ENCODE peak calls at places on chromosomes 5 and 9, in nine cellular contexts. M is prostate gland; O is body of pancreas; N is esophagus squamous epithelium; D is heart left ventricle; U is fibroblast of lung; I is CD8-positive, alpha-beta T cell; C is upper lobe of left lung; B is tibial artery. L is an unnamed sample.

GRCh38 chr9:79817469-79818004 is 245.8 kb downstream of the TLE4 start:
- DNase-seq in B (peak; percentile 47), D (no peak), O (no peak), U (no peak), N (no peak), M (no peak), C (no peak), I (no peak), L (peak; percentile 45)

GRCh38 chr5:3595102-3595961 is at the start of gene IRX1:
- DNase-seq in N (no peak), U (no peak), B (no peak), M (no peak), O (no peak), I (no peak), C (peak; percentile 61), D (no peak), L (peak; percentile 88)

GRCh38 chr9:18869725-18870124 is 163.3 kb downstream of the SAXO1 start:
- DNase-seq in M (no peak), U (no peak), D (no peak), I (no peak), O (no peak), C (no peak), N (no peak), B (no peak), L (no peak)

GRCh38 chr9:79609468-79610018 is 37.8 kb downstream of the TLE4 start:
- DNase-seq in C (no peak), U (no peak), O (no peak), I (no peak), M (no peak), D (no peak), B (no peak), N (no peak), L (no peak)

GRCh38 chr5:88884435-88884877 is 1.5 kb upstream of the MEF2C start:
- DNase-seq in I (no peak), C (no peak), M (no peak), B (no peak), O (no peak), U (peak; percentile 22), N (no peak), D (no peak), L (no peak)

GRCh38 chr9:87684627-87685204 is 41.2 kb upstream of the CTSL start:
- DNase-seq in M (peak; percentile 62), C (peak; percentile 56), B (no peak), U (peak; percentile 46), D (no peak), O (peak; percentile 80), N (no peak), I (no peak), L (peak; percentile 90)

GRCh38 chr9:81827616-81828296 is 100.5 kb upstream of the SPATA31D4 start:
- DNase-seq in D (no peak), N (no peak), U (no peak), B (no peak), C (no peak), I (no peak), O (no peak), M (no peak), L (no peak)

GRCh38 chr5:131491749-131492148 is 143.3 kb downstream of the RAPGEF6 start:
- DNase-seq in U (no peak), D (no peak), B (no peak), M (no peak), C (no peak), I (no peak), N (no peak), O (no peak), L (no peak)

GRCh38 chr9:134188421-134189166 is 24.2 kb upstream of the RNU6ATAC start:
- DNase-seq in U (no peak), I (no peak), M (no peak), C (peak; percentile 10), O (peak; percentile 13), D (peak; percentile 16), N (no peak), B (peak; percentile 11), L (peak; percentile 43)

GRCh38 chr5:135208555-135209494 is 174.8 kb upstream of the PITX1 start:
- DNase-seq in B (peak; percentile 55), M (no peak), O (no peak), N (no peak), I (no peak), U (peak; percentile 98), D (no peak), C (no peak), L (peak; percentile 74)

GRCh38 chr9:98960409-98960808 is 16.7 kb downstream of the COL15A1 start:
- DNase-seq in U (no peak), O (no peak), I (no peak), D (no peak), B (no peak), M (no peak), C (no peak), N (no peak), L (no peak)

GRCh38 chr5:181171782-181172181 is 24.4 kb downstream of the OR2V2 start:
- DNase-seq in U (no peak), M (no peak), I (no peak), D (no peak), N (no peak), B (no peak), C (no peak), O (no peak), L (no peak)

GRCh38 chr5:181170996-181171395 is 23.6 kb downstream of the OR2V2 start:
- DNase-seq in U (no peak), N (no peak), B (no peak), C (no peak), O (no peak), I (no peak), M (no peak), D (no peak), L (no peak)

GRCh38 chr5:181173420-181174342 is 26.3 kb downstream of the OR2V2 start:
- DNase-seq in O (no peak), B (no peak), U (no peak), N (no peak), I (peak; percentile 58), D (no peak), M (no peak), C (no peak), L (peak; percentile 95)

GRCh38 chr5:181170237-181170830 is 22.9 kb downstream of the OR2V2 start:
- DNase-seq in I (no peak), U (no peak), N (no peak), M (no peak), C (no peak), B (no peak), D (peak; percentile 14), O (no peak), L (no peak)

DNA sequence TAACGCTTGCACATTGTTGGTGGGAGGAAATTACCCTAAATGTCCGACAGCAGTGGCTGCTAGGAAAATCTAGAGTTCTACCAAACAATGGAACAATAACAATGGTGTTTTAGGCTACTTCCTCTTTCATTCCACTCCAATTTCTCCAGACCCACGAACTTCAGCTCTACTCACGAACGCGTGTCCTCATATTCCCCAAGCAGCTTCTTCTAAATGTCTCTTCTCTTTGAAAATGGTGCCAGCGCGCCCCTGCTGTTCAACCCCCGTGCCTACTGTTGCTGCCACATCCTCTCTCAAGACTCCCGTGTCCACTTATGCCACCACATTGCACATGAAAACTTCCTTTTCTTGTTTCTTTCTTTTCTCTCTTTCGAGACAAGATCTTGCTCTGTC is 25.6 kb downstream of the OR2V2 start:
- DNase-seq in I (no peak), U (no peak), M (no peak), D (no peak), N (no peak), O (no peak), B (peak; percentile 37), C (no peak), L (no peak)
- TF ChIP-seq CTCF in I (no peak), U (no peak), M (no peak), D (no peak), N (no peak), O (no peak), B (no peak), C (no peak), L (peak; percentile 37)

DNA sequence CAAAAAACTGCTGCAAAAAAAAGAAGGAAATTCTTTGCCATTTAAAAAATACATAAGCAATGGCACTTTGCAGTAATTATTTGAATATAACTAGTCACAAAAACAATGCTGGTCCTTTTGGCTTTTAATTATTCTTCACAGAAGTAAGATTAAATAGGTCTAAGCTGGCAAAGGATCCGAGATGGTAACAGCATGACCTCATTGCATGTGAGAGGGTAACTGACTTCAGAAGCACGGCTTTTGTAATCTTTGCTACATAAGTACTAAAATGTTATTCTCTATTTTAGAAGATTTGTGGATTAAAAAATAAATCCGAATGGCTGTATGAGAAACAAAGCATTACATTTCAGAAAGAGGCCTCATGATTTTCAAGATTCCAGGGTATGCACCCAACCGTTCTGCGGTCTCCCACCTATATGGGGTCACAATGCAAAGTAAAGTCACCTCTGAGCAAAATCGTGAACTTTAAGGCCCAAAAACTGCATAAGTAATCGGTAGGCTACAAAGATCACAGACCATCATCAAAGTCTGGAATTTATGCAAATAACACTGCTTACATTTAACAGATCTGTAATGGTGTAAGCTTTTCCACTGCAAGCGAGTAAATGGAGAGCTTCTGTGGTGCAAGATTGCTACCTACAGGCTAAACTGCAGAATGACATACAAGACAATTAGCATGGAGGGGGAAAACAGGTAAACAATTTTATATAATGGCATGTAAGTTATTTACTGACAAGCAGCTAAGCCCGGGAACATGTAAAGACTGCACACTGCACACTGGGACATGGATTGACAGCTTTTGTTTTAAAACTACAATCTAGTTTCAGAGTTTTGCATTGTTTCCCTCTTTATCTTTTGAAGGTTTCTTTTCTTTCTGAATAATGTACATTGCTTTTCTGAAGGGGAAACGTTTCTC is 231.6 kb downstream of the SLF1 start:
- DNase-seq in U (peak; percentile 78), I (peak; percentile 25), M (no peak), C (no peak), B (no peak), D (no peak), N (no peak), O (no peak), L (peak; percentile 65)
- H3K4me3 ChIP-seq in U (no peak overlapping the region), I (no peak overlapping the region), M (no peak overlapping the region), C (no peak overlapping the region), B (no peak overlapping the region), D (no peak overlapping the region), N (no peak overlapping the region), O (no peak overlapping the region), L (no peak overlapping the region)

GRCh38 chr5:61329729-61330128 is 2.3 kb upstream of the ZSWIM6 start:
- DNase-seq in M (no peak), I (peak; percentile 30), B (no peak), C (no peak), N (no peak), O (no peak), U (peak; percentile 36), D (no peak), L (peak; percentile 49)
- H3K9me3 ChIP-seq in M (no peaks in the 10 kb centered on the region), I (no peaks in the 10 kb centered on the region), B (no peaks in the 10 kb centered on the region), C (no peaks in the 10 kb centered on the region), N (no peaks in the 10 kb centered on the region), O (no peaks in the 10 kb centered on the region), U (no peaks in the 10 kb centered on the region), D (no peaks in the 10 kb centered on the region), L (no peaks in the 10 kb centered on the region)

DNA sequence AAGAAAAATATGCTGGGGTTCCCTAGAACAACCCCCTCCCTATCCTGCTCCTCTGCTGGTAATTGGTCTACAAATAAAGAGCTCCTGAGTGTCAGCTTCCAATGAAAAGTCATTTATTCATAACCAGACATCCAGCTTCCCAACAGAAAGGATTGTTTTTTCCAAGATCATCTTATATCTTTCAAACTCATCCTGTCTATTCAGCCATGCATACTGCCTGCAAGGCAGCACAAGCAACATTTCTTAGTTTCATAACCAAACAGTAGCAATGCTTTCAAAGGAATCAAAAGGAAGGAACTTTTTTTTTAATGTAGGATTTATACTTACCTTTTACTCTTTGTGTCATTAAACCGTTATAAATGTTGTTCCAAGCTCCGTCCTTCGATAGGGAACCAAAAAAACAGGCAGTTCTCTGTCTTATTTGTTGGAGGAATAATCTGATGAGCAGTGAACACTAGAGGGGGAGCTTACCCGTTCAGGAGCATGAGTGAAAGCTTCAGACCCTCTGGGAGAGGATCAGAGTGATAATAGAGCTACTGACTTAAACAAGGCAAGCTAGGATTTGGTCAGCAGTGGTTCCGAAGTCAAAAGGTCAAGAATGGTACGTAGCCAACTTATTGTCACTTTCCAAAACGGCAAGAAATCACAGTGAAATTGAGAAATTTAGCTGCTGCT is 893.1 kb downstream of the NR2F1-AS1 start:
- DNase-seq in M (no peak), O (no peak), U (peak; percentile 87), N (no peak), C (no peak), D (no peak), B (no peak), I (no peak), L (peak; percentile 55)
- TF ChIP-seq CTCF in M (peak; percentile 12), O (no peak), U (peak; percentile 72), N (no peak), C (no peak), D (peak; percentile 25), B (no peak), I (no peak), L (peak; percentile 70)

L was measured in endodermal cell.